ENCODE peak calls at places on chromosomes 12 and 14, in eight cellular contexts. One of them, this sample, is unnamed.

GRCh38 chr12:25194211-25194610 is 749 bp downstream of the DNAI7 start:
- DNase-seq in Peyer's patch: no peak
- DNase-seq in uterus: no peak
- DNase-seq in brain microvascular endothelial cell: no peak
- DNase-seq in lung: no peak
- DNase-seq in A549: no peak
- DNase-seq in CD4-positive, alpha-beta memory T cell: no peak
- DNase-seq in GM23248: peak; percentile 45
- DNase-seq in this sample: no peak

GRCh38 chr12:5102806-5103205 is 59.1 kb downstream of the KCNA5 start:
- DNase-seq in uterus: no peak
- DNase-seq in lung: no peak
- DNase-seq in CD4-positive, alpha-beta memory T cell: no peak
- DNase-seq in Peyer's patch: no peak
- DNase-seq in brain microvascular endothelial cell: no peak
- DNase-seq in A549: no peak
- DNase-seq in GM23248: peak; percentile 63
- DNase-seq in this sample: no peak

GRCh38 chr12:28550757-28551381 is 360.6 kb downstream of the CCDC91 start:
- DNase-seq in Peyer's patch: no peak
- DNase-seq in uterus: no peak
- DNase-seq in lung: no peak
- DNase-seq in brain microvascular endothelial cell: peak; percentile 57
- DNase-seq in CD4-positive, alpha-beta memory T cell: no peak
- DNase-seq in GM23248: peak; percentile 85
- DNase-seq in A549: peak; percentile 23
- DNase-seq in this sample: peak; percentile 83

GRCh38 chr12:67925077-67925476 is 64.2 kb upstream of the IFNG-AS1 start:
- DNase-seq in A549: no peak
- DNase-seq in Peyer's patch: no peak
- DNase-seq in CD4-positive, alpha-beta memory T cell: no peak
- DNase-seq in uterus: no peak
- DNase-seq in GM23248: no peak
- DNase-seq in brain microvascular endothelial cell: no peak
- DNase-seq in lung: peak; percentile 42
- DNase-seq in this sample: no peak

GRCh38 chr12:113276946-113277500 is 55.8 kb downstream of the TPCN1 start:
- DNase-seq in GM23248: no peak
- DNase-seq in lung: no peak
- DNase-seq in Peyer's patch: no peak
- DNase-seq in CD4-positive, alpha-beta memory T cell: no peak
- DNase-seq in brain microvascular endothelial cell: no peak
- DNase-seq in A549: no peak
- DNase-seq in uterus: no peak
- DNase-seq in this sample: no peak

GRCh38 chr12:64400041-64400440 is 4.2 kb upstream of the XPOT start:
- DNase-seq in GM23248: peak; percentile 45
- DNase-seq in Peyer's patch: no peak
- DNase-seq in brain microvascular endothelial cell: peak; percentile 71
- DNase-seq in uterus: no peak
- DNase-seq in CD4-positive, alpha-beta memory T cell: peak; percentile 47
- DNase-seq in lung: no peak
- DNase-seq in A549: peak; percentile 40
- DNase-seq in this sample: peak; percentile 70

GRCh38 chr12:2690348-2691000 is 104.3 kb upstream of the FKBP4 start:
- DNase-seq in CD4-positive, alpha-beta memory T cell: no peak
- DNase-seq in brain microvascular endothelial cell: no peak
- DNase-seq in Peyer's patch: no peak
- DNase-seq in uterus: no peak
- DNase-seq in A549: no peak
- DNase-seq in lung: peak; percentile 17
- DNase-seq in GM23248: no peak
- DNase-seq in this sample: no peak

GRCh38 chr12:112368856-112369255 is 13.4 kb downstream of the HECTD4 start:
- DNase-seq in GM23248: no peak
- DNase-seq in lung: no peak
- DNase-seq in Peyer's patch: no peak
- DNase-seq in CD4-positive, alpha-beta memory T cell: no peak
- DNase-seq in brain microvascular endothelial cell: no peak
- DNase-seq in uterus: no peak
- DNase-seq in A549: no peak
- DNase-seq in this sample: no peak

GRCh38 chr14:34301107-34301734 is 160.8 kb downstream of the SPTSSA start:
- DNase-seq in brain microvascular endothelial cell: peak; percentile 38
- DNase-seq in uterus: no peak
- DNase-seq in CD4-positive, alpha-beta memory T cell: peak; percentile 25
- DNase-seq in A549: peak; percentile 59
- DNase-seq in lung: no peak
- DNase-seq in Peyer's patch: no peak
- DNase-seq in GM23248: peak; percentile 65
- DNase-seq in this sample: peak; percentile 40

GRCh38 chr12:12214201-12214600 is 52.6 kb downstream of the LRP6 start:
- DNase-seq in uterus: no peak
- DNase-seq in brain microvascular endothelial cell: no peak
- DNase-seq in A549: no peak
- DNase-seq in lung: no peak
- DNase-seq in GM23248: no peak
- DNase-seq in Peyer's patch: no peak
- DNase-seq in CD4-positive, alpha-beta memory T cell: no peak
- DNase-seq in this sample: no peak

GRCh38 chr12:122875590-122876220 is 20.2 kb downstream of the VPS37B start:
- DNase-seq in GM23248: no peak
- DNase-seq in A549: no peak
- DNase-seq in uterus: no peak
- DNase-seq in lung: no peak
- DNase-seq in brain microvascular endothelial cell: no peak
- DNase-seq in Peyer's patch: no peak
- DNase-seq in CD4-positive, alpha-beta memory T cell: no peak
- DNase-seq in this sample: no peak

GRCh38 chr12:92403210-92404175 is 257.8 kb upstream of the BTG1 start:
- DNase-seq in Peyer's patch: peak; percentile 73
- DNase-seq in uterus: no peak
- DNase-seq in brain microvascular endothelial cell: no peak
- DNase-seq in A549: no peak
- DNase-seq in lung: no peak
- DNase-seq in CD4-positive, alpha-beta memory T cell: peak; percentile 86
- DNase-seq in GM23248: no peak
- DNase-seq in this sample: no peak

DNA sequence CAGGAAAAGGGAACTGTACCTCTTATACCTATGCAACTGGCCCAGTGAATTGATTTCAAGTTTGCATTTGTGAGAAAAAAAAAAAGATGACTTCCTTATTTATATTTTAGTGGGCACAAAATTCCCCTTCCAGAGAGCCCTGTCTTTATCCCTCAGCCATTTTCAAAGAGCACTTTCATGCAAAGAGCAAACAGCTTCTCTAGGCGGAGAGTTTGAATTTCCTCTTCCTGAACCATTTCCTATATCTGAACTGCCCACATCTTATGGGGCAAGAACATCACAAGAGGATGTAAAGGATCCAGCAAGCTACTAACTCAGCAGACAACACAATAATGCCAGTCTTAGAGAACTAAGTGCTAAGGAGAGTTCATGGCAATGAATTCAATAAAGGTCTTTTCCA is 22.3 kb upstream of the PLXNC1 start:
- DNase-seq in CD4-positive, alpha-beta memory T cell: no peak
- DNase-seq in lung: no peak
- DNase-seq in brain microvascular endothelial cell: no peak
- DNase-seq in uterus: no peak
- DNase-seq in GM23248: no peak
- DNase-seq in A549: no peak
- DNase-seq in Peyer's patch: no peak
- DNase-seq in this sample: no peak
- H3K4me3 ChIP-seq in CD4-positive, alpha-beta memory T cell: no peak overlapping the region
- H3K4me3 ChIP-seq in lung: no peak overlapping the region
- H3K4me3 ChIP-seq in brain microvascular endothelial cell: no peak overlapping the region
- H3K4me3 ChIP-seq in uterus: no peak overlapping the region
- H3K4me3 ChIP-seq in GM23248: no peak overlapping the region
- H3K4me3 ChIP-seq in A549: no peak overlapping the region
- H3K4me3 ChIP-seq in Peyer's patch: no peak overlapping the region
- H3K4me3 ChIP-seq in this sample: no peak overlapping the region

GRCh38 chr14:55500219-55500701 is 59.8 kb upstream of the TBPL2 start:
- DNase-seq in brain microvascular endothelial cell: no peak
- DNase-seq in lung: no peak
- DNase-seq in uterus: no peak
- DNase-seq in GM23248: no peak
- DNase-seq in A549: no peak
- DNase-seq in Peyer's patch: no peak
- DNase-seq in CD4-positive, alpha-beta memory T cell: no peak
- DNase-seq in this sample: no peak
- H3K4me3 ChIP-seq in brain microvascular endothelial cell: no peak overlapping the region
- H3K4me3 ChIP-seq in lung: no peak overlapping the region
- H3K4me3 ChIP-seq in uterus: no peak overlapping the region
- H3K4me3 ChIP-seq in GM23248: no peak overlapping the region
- H3K4me3 ChIP-seq in A549: no peak overlapping the region
- H3K4me3 ChIP-seq in Peyer's patch: peak overlapping the region; percentile 22
- H3K4me3 ChIP-seq in CD4-positive, alpha-beta memory T cell: no peak overlapping the region
- H3K4me3 ChIP-seq in this sample: no peak overlapping the region

GRCh38 chr12:126706300-126706699 is 1560.7 kb upstream of the TMEM132C start:
- DNase-seq in uterus: no peak
- DNase-seq in GM23248: no peak
- DNase-seq in CD4-positive, alpha-beta memory T cell: no peak
- DNase-seq in lung: no peak
- DNase-seq in Peyer's patch: no peak
- DNase-seq in brain microvascular endothelial cell: no peak
- DNase-seq in A549: no peak
- DNase-seq in this sample: no peak

GRCh38 chr12:126704609-126705008 is 1562.4 kb upstream of the TMEM132C start:
- DNase-seq in GM23248: no peak
- DNase-seq in brain microvascular endothelial cell: no peak
- DNase-seq in CD4-positive, alpha-beta memory T cell: no peak
- DNase-seq in A549: no peak
- DNase-seq in uterus: no peak
- DNase-seq in Peyer's patch: no peak
- DNase-seq in lung: no peak
- DNase-seq in this sample: no peak

DNA sequence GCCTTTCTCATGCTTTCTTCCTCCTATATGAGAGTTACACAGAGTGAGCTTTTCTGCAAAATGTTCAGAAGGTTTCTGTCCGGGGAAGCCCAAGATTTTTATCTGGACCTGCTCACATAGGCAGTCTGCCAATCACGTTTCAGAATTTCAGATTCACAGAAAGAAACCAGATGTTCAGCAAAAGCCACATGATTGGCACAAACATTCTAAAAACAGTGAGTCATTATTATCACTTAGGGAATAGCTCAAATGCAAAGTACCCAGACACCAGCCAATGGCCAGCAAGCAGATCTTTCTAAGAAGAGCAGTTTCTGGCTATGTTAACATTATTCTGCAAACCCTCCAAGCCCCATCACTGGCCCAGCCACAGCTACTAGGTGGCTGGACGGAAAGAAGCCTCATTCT is 1558.5 kb upstream of the TMEM132C start:
- DNase-seq in brain microvascular endothelial cell: no peak
- DNase-seq in uterus: no peak
- DNase-seq in A549: no peak
- DNase-seq in lung: no peak
- DNase-seq in CD4-positive, alpha-beta memory T cell: peak; percentile 34
- DNase-seq in GM23248: peak; percentile 20
- DNase-seq in Peyer's patch: no peak
- DNase-seq in this sample: peak; percentile 95
- H3K4me3 ChIP-seq in brain microvascular endothelial cell: no peak overlapping the region
- H3K4me3 ChIP-seq in uterus: no peak overlapping the region
- H3K4me3 ChIP-seq in A549: no peak overlapping the region
- H3K4me3 ChIP-seq in lung: no peak overlapping the region
- H3K4me3 ChIP-seq in CD4-positive, alpha-beta memory T cell: no peak overlapping the region
- H3K4me3 ChIP-seq in GM23248: no peak overlapping the region
- H3K4me3 ChIP-seq in Peyer's patch: no peak overlapping the region
- H3K4me3 ChIP-seq in this sample: no peak overlapping the region

DNA sequence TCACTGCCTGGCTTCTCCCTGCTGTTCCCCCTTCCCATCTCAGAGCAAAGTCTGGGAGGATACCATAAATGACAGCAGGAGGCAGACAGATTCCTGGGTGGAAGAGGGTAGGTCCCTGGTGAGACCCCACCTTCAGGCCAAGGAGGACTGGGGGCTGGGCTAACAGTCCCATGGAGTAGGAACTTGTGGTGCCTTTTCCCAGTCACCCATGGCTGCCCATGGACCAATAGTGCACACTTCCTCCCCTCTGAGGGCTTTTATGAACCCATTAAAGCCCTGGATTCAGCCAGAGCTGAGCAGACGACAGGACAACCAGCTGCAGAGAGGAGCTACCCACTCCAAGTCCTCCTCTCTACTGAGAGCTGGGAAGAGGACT is 36.6 kb upstream of the OR5AU1 start:
- DNase-seq in brain microvascular endothelial cell: no peak
- DNase-seq in GM23248: no peak
- DNase-seq in lung: no peak
- DNase-seq in uterus: no peak
- DNase-seq in CD4-positive, alpha-beta memory T cell: no peak
- DNase-seq in A549: no peak
- DNase-seq in Peyer's patch: no peak
- DNase-seq in this sample: no peak
- H3K4me3 ChIP-seq in brain microvascular endothelial cell: peak overlapping the region; percentile 24
- H3K4me3 ChIP-seq in GM23248: peak overlapping the region; percentile 68
- H3K4me3 ChIP-seq in lung: no peak overlapping the region
- H3K4me3 ChIP-seq in uterus: no peak overlapping the region
- H3K4me3 ChIP-seq in CD4-positive, alpha-beta memory T cell: peak overlapping the region; percentile 40
- H3K4me3 ChIP-seq in A549: peak overlapping the region; percentile 40
- H3K4me3 ChIP-seq in Peyer's patch: peak overlapping the region; percentile 36
- H3K4me3 ChIP-seq in this sample: peak overlapping the region; percentile 38

GRCh38 chr12:6770600-6770999 is 1.7 kb upstream of the LAG3 start:
- DNase-seq in Peyer's patch: no peak
- DNase-seq in brain microvascular endothelial cell: no peak
- DNase-seq in uterus: no peak
- DNase-seq in A549: no peak
- DNase-seq in CD4-positive, alpha-beta memory T cell: no peak
- DNase-seq in lung: no peak
- DNase-seq in GM23248: no peak
- DNase-seq in this sample: no peak

GRCh38 chr12:6771091-6771495 is 1.2 kb upstream of the LAG3 start:
- DNase-seq in lung: no peak
- DNase-seq in CD4-positive, alpha-beta memory T cell: no peak
- DNase-seq in brain microvascular endothelial cell: no peak
- DNase-seq in Peyer's patch: no peak
- DNase-seq in uterus: no peak
- DNase-seq in A549: no peak
- DNase-seq in GM23248: no peak
- DNase-seq in this sample: no peak

GRCh38 chr12:6772729-6773661 is 675 bp downstream of the LAG3 start:
- DNase-seq in A549: no peak
- DNase-seq in Peyer's patch: no peak
- DNase-seq in lung: no peak
- DNase-seq in uterus: no peak
- DNase-seq in CD4-positive, alpha-beta memory T cell: no peak
- DNase-seq in brain microvascular endothelial cell: no peak
- DNase-seq in GM23248: no peak
- DNase-seq in this sample: no peak

GRCh38 chr12:6772331-6772695 is at the start of gene LAG3:
- DNase-seq in GM23248: no peak
- DNase-seq in Peyer's patch: peak; percentile 37
- DNase-seq in lung: no peak
- DNase-seq in brain microvascular endothelial cell: no peak
- DNase-seq in CD4-positive, alpha-beta memory T cell: no peak
- DNase-seq in A549: no peak
- DNase-seq in uterus: peak; percentile 58
- DNase-seq in this sample: no peak

GRCh38 chr12:6771509-6772330 is 600 bp upstream of the LAG3 start:
- DNase-seq in brain microvascular endothelial cell: no peak
- DNase-seq in lung: no peak
- DNase-seq in GM23248: no peak
- DNase-seq in Peyer's patch: no peak
- DNase-seq in A549: no peak
- DNase-seq in uterus: no peak
- DNase-seq in CD4-positive, alpha-beta memory T cell: no peak
- DNase-seq in this sample: no peak
- H3K4me3 ChIP-seq in brain microvascular endothelial cell: no peak overlapping the region
- H3K4me3 ChIP-seq in lung: no peak overlapping the region
- H3K4me3 ChIP-seq in GM23248: no peak overlapping the region
- H3K4me3 ChIP-seq in Peyer's patch: peak overlapping the region; percentile 49
- H3K4me3 ChIP-seq in A549: no peak overlapping the region
- H3K4me3 ChIP-seq in uterus: peak overlapping the region; percentile 41
- H3K4me3 ChIP-seq in CD4-positive, alpha-beta memory T cell: no peak overlapping the region
- H3K4me3 ChIP-seq in this sample: no peak overlapping the region

GRCh38 chr12:124457287-124458219 is 109.9 kb downstream of the NCOR2 start:
- DNase-seq in CD4-positive, alpha-beta memory T cell: peak; percentile 58
- DNase-seq in GM23248: peak; percentile 79
- DNase-seq in lung: peak; percentile 67
- DNase-seq in Peyer's patch: peak; percentile 74
- DNase-seq in brain microvascular endothelial cell: no peak
- DNase-seq in A549: no peak
- DNase-seq in uterus: peak; percentile 84
- DNase-seq in this sample: peak; percentile 65
- H3K4me3 ChIP-seq in CD4-positive, alpha-beta memory T cell: peak overlapping the region; percentile 23
- H3K4me3 ChIP-seq in GM23248: peak overlapping the region; percentile 30
- H3K4me3 ChIP-seq in lung: no peak overlapping the region
- H3K4me3 ChIP-seq in Peyer's patch: peak overlapping the region; percentile 41
- H3K4me3 ChIP-seq in brain microvascular endothelial cell: no peak overlapping the region
- H3K4me3 ChIP-seq in A549: no peak overlapping the region
- H3K4me3 ChIP-seq in uterus: peak overlapping the region; percentile 33
- H3K4me3 ChIP-seq in this sample: peak overlapping the region; percentile 28

This sample was measured in fibroblast of the aortic adventitia.